ENCODE peak calls at places on chromosome 3, in seven cellular contexts. W, N, X, T, U, G and O are unnamed samples.

GRCh38 chr3:72155391-72156064 is 370.6 kb upstream of the PROK2 start:
- DNase-seq in W (peak; percentile 54), N (peak; percentile 36), X (peak; percentile 77), T (peak; percentile 98), U (peak; percentile 41), G (peak; percentile 98), O (peak; percentile 67)

GRCh38 chr3:64368163-64369025 is 143.1 kb upstream of the PRICKLE2 start:
- DNase-seq in W (no peak), N (no peak), X (no peak), T (no peak), U (no peak), G (no peak), O (no peak)

GRCh38 chr3:10507331-10507730 is 1.9 kb upstream of the ATP2B2 start:
- DNase-seq in W (no peak), N (no peak), X (no peak), T (no peak), U (no peak), G (no peak), O (no peak)

GRCh38 chr3:37671926-37672325 is 189.8 kb upstream of the CTDSPL start:
- DNase-seq in W (no peak), N (no peak), X (no peak), T (no peak), U (no peak), G (no peak), O (no peak)

GRCh38 chr3:133437391-133438093 is 37.7 kb downstream of the BFSP2 start:
- DNase-seq in W (no peak), N (no peak), X (no peak), T (peak; percentile 13), U (peak; percentile 35), G (peak; percentile 10), O (no peak)

GRCh38 chr3:170003881-170004356 is 33.9 kb upstream of the GPR160 start:
- DNase-seq in W (no peak), N (no peak), X (no peak), T (no peak), U (no peak), G (no peak), O (no peak)

GRCh38 chr3:122942937-122943827 is 84.4 kb downstream of the SEMA5B start:
- DNase-seq in W (no peak), N (peak; percentile 13), X (peak; percentile 49), T (peak; percentile 40), U (peak; percentile 94), G (peak; percentile 53), O (peak; percentile 41)

GRCh38 chr3:3745693-3746092 is 53.5 kb upstream of the LRRN1 start:
- DNase-seq in W (no peak), N (no peak), X (no peak), T (no peak), U (no peak), G (no peak), O (no peak)

GRCh38 chr3:147369231-147369630 is 37.1 kb downstream of the ZIC4 start:
- DNase-seq in W (no peak), N (no peak), X (no peak), T (no peak), U (no peak), G (no peak), O (no peak)

GRCh38 chr3:111713833-111714232 is 118.7 kb upstream of the ZBED2 start:
- DNase-seq in W (no peak), N (no peak), X (no peak), T (no peak), U (no peak), G (no peak), O (no peak)

GRCh38 chr3:113240841-113241240 is 29.5 kb downstream of the BOC start:
- DNase-seq in W (no peak), N (no peak), X (no peak), T (no peak), U (no peak), G (no peak), O (no peak)

GRCh38 chr3:77541203-77541922 is 501.5 kb downstream of the ROBO2 start:
- DNase-seq in W (no peak), N (no peak), X (no peak), T (no peak), U (no peak), G (peak; percentile 25), O (no peak)

GRCh38 chr3:120559228-120560061 is 36.7 kb upstream of the NDUFB4 start:
- DNase-seq in W (no peak), N (no peak), X (peak; percentile 63), T (peak; percentile 85), U (no peak), G (peak; percentile 36), O (no peak)

GRCh38 chr3:72820405-72820804 is 27.8 kb downstream of the SHQ1 start:
- DNase-seq in W (no peak), N (no peak), X (no peak), T (peak; percentile 58), U (no peak), G (peak; percentile 76), O (no peak)

GRCh38 chr3:12188328-12188648 is 29.6 kb upstream of the TIMP4 start:
- DNase-seq in W (no peak), N (no peak), X (no peak), T (no peak), U (no peak), G (no peak), O (no peak)

GRCh38 chr3:47394867-47395266 is 14.0 kb downstream of the PTPN23 start:
- DNase-seq in W (no peak), N (no peak), X (no peak), T (peak; percentile 36), U (no peak), G (no peak), O (no peak)

GRCh38 chr3:10816019-10816862 is at the start of gene SLC6A11:
- DNase-seq in W (no peak), N (no peak), X (peak; percentile 18), T (no peak), U (no peak), G (no peak), O (no peak)

GRCh38 chr3:112773864-112774263 is 72.8 kb downstream of the CD200R1L start:
- DNase-seq in W (no peak), N (peak; percentile 30), X (no peak), T (no peak), U (peak; percentile 28), G (no peak), O (no peak)

GRCh38 chr3:133828576-133829309 is 23.1 kb downstream of the SRPRB start:
- DNase-seq in W (no peak), N (no peak), X (no peak), T (no peak), U (no peak), G (no peak), O (no peak)

GRCh38 chr3:72791132-72791531 is 57.1 kb downstream of the SHQ1 start:
- DNase-seq in W (no peak), N (no peak), X (no peak), T (no peak), U (no peak), G (no peak), O (no peak)

GRCh38 chr3:73661262-73661661 is 36.5 kb upstream of the PDZRN3 start:
- DNase-seq in W (no peak), N (no peak), X (no peak), T (peak; percentile 98), U (no peak), G (peak; percentile 55), O (no peak)

GRCh38 chr3:10443272-10443671 is 62.1 kb downstream of the ATP2B2 start:
- DNase-seq in W (no peak), N (no peak), X (no peak), T (no peak), U (no peak), G (no peak), O (no peak)

GRCh38 chr3:174162550-174162949 is 696.6 kb upstream of the NAALADL2 start:
- DNase-seq in W (no peak), N (no peak), X (no peak), T (peak; percentile 66), U (no peak), G (peak; percentile 3), O (no peak)

GRCh38 chr3:35739964-35740527 is 100.7 kb downstream of the ARPP21 start:
- DNase-seq in W (no peak), N (no peak), X (no peak), T (no peak), U (no peak), G (no peak), O (no peak)

GRCh38 chr3:50422153-50422552 is 62.8 kb upstream of the TMEM115 start:
- DNase-seq in W (no peak), N (no peak), X (no peak), T (no peak), U (no peak), G (no peak), O (no peak)

GRCh38 chr3:16441306-16441898 is 72.1 kb downstream of the RFTN1 start:
- DNase-seq in W (no peak), N (no peak), X (no peak), T (peak; percentile 68), U (no peak), G (peak; percentile 74), O (no peak)

GRCh38 chr3:52891164-52891563 is 6.2 kb downstream of the STIMATE start:
- DNase-seq in W (no peak), N (no peak), X (no peak), T (no peak), U (no peak), G (no peak), O (no peak)

GRCh38 chr3:97821810-97822775 is at the start of gene CRYBG3:
- DNase-seq in W (peak; percentile 27), N (peak; percentile 17), X (peak; percentile 82), T (peak; percentile 75), U (peak; percentile 73), G (peak; percentile 74), O (peak; percentile 8)
- TF ChIP-seq CTCF in W (peak; percentile 24), N (peak; percentile 76), X (no peak), T (peak; percentile 31), U (peak; percentile 62), G (peak; percentile 48), O (peak; percentile 15)

DNA sequence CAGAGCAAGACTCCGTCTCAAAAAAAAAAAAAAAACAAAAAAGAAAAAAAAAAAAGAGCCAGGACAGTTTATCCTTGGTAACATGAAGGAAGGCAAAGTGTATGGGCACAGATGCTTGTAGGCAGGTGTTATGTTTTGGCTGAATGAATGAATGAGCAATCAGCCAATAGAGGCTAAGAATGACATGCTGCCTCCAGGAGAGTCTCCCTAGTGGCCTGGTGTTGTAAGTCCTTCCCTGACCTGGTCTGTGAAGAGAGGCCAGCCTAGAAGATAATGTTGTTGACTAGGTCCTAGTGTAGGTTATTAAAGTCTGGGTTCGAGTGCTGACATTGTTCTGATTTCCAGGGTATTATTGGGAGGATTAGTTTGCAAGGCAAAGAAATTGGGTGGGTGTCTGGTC is 24.9 kb downstream of the GYG1 start:
- DNase-seq in W (no peak), N (no peak), X (no peak), T (no peak), U (no peak), G (no peak), O (no peak)
- H3K27ac ChIP-seq in W (peak overlapping the region; percentile 84), N (no peak overlapping the region), X (peak overlapping the region; percentile 56), T (peak overlapping the region; percentile 99), U (no peak overlapping the region), G (peak overlapping the region; percentile 92), O (peak overlapping the region; percentile 70)

GRCh38 chr3:46107682-46108081 is 80.4 kb upstream of the XCR1 start:
- DNase-seq in W (no peak), N (no peak), X (no peak), T (no peak), U (no peak), G (no peak), O (no peak)
- H3K4me1 ChIP-seq in W (no peaks in the 10 kb centered on the region), N (no peaks in the 10 kb centered on the region), X (no peaks in the 10 kb centered on the region), T (peaks cover 2% of the 10 kb centered on the region), U (peaks cover 19% of the 10 kb centered on the region), G (peaks cover 18% of the 10 kb centered on the region), O (no peaks in the 10 kb centered on the region)

DNA sequence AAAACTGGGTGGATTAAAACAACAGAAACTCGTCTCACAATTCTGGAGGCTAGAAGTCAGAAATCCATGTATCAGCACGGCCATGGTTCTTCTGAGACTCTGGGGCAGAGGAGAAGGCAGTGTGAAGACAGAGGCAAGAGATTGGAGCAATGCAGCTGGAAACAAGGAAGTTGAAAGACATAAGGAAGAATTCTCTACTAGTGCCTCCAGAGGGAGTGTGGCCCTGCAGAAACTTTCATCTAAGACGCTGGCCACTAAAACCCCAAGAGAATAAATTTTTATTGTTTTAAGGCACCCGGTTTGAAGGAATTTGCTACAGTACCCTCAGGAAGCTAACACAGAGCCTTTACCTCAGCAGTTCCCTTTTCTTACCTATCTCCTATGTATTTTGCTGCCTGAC is 1012.2 kb upstream of the CADM2 start:
- DNase-seq in W (no peak), N (no peak), X (no peak), T (no peak), U (no peak), G (no peak), O (no peak)
- TF ChIP-seq CTCF in W (no peak), N (peak; percentile 46), X (no peak), T (no peak), U (no peak), G (peak; percentile 4), O (no peak)